ENCODE peak calls at places on chromosomes 2 and 18, in four cellular contexts. One of them, this sample, is unnamed.

GRCh38 chr2:104752504-104752903 is 101.4 kb upstream of the POU3F3 start:
- DNase-seq in HL-60: no peak
- DNase-seq in GM12878: no peak
- DNase-seq in K562: no peak
- DNase-seq in this sample: no peak

GRCh38 chr2:3041246-3041645 is 336.4 kb downstream of the EIPR1 start:
- DNase-seq in HL-60: no peak
- DNase-seq in GM12878: no peak
- DNase-seq in K562: no peak
- DNase-seq in this sample: no peak

GRCh38 chr2:50143822-50144575 is 887.9 kb downstream of the NRXN1 start:
- DNase-seq in HL-60: no peak
- DNase-seq in GM12878: peak
- DNase-seq in K562: no peak
- DNase-seq in this sample: peak

GRCh38 chr2:239165206-239165831 is 235.5 kb downstream of the HDAC4 start:
- DNase-seq in HL-60: no peak
- DNase-seq in GM12878: no peak
- DNase-seq in K562: no peak
- DNase-seq in this sample: no peak

GRCh38 chr2:172574965-172575364 is 19.1 kb downstream of the PDK1 start:
- DNase-seq in HL-60: no peak
- DNase-seq in GM12878: no peak
- DNase-seq in K562: no peak
- DNase-seq in this sample: no peak

GRCh38 chr2:126674075-126674744 is 18.3 kb downstream of the GYPC start:
- DNase-seq in HL-60: no peak
- DNase-seq in GM12878: no peak
- DNase-seq in K562: peak
- DNase-seq in this sample: no peak

GRCh38 chr2:71807969-71808451 is 339.7 kb downstream of the CYP26B1 start:
- DNase-seq in HL-60: no peak
- DNase-seq in GM12878: no peak
- DNase-seq in K562: no peak
- DNase-seq in this sample: no peak

GRCh38 chr2:96637385-96638143 is 548 bp downstream of the KANSL3 start:
- DNase-seq in HL-60: peak
- DNase-seq in GM12878: peak
- DNase-seq in K562: no peak
- DNase-seq in this sample: peak

GRCh38 chr18:36424741-36425142 is 127.2 kb downstream of the FHOD3 start:
- DNase-seq in HL-60: no peak
- DNase-seq in GM12878: no peak
- DNase-seq in K562: peak
- DNase-seq in this sample: no peak

GRCh38 chr2:156826342-156826933 is 390.3 kb downstream of the GPD2 start:
- DNase-seq in HL-60: no peak
- DNase-seq in GM12878: no peak
- DNase-seq in K562: no peak
- DNase-seq in this sample: no peak

GRCh38 chr2:84646514-84646913 is 130.2 kb downstream of the DNAH6 start:
- DNase-seq in HL-60: no peak
- DNase-seq in GM12878: no peak
- DNase-seq in K562: no peak
- DNase-seq in this sample: no peak

GRCh38 chr18:76708036-76708726 is 114.2 kb upstream of the ZNF236 start:
- DNase-seq in HL-60: no peak
- DNase-seq in GM12878: no peak
- DNase-seq in K562: no peak
- DNase-seq in this sample: no peak

GRCh38 chr2:53442783-53443182 is 324.8 kb upstream of the CHAC2 start:
- DNase-seq in HL-60: no peak
- DNase-seq in GM12878: no peak
- DNase-seq in K562: no peak
- DNase-seq in this sample: no peak

GRCh38 chr2:5895284-5895683 is 203.1 kb downstream of the SOX11 start:
- DNase-seq in HL-60: no peak
- DNase-seq in GM12878: no peak
- DNase-seq in K562: no peak
- DNase-seq in this sample: no peak

GRCh38 chr18:48997985-48998831 is 47.4 kb upstream of the SMAD7 start:
- DNase-seq in HL-60: no peak
- DNase-seq in GM12878: no peak
- DNase-seq in K562: peak
- DNase-seq in this sample: no peak
- TF ChIP-seq POLR2AphosphoS5 in HL-60: no peak
- TF ChIP-seq POLR2AphosphoS5 in GM12878: no peak
- TF ChIP-seq POLR2AphosphoS5 in K562: no peak
- TF ChIP-seq POLR2AphosphoS5 in this sample: no peak

GRCh38 chr2:216932806-216933579 is 73.1 kb upstream of the TNP1 start:
- DNase-seq in HL-60: no peak
- DNase-seq in GM12878: no peak
- DNase-seq in K562: no peak
- DNase-seq in this sample: no peak
- TF ChIP-seq SPI1 in HL-60: no peak
- TF ChIP-seq SPI1 in GM12878: no peak
- TF ChIP-seq SPI1 in K562: no peak
- TF ChIP-seq SPI1 in this sample: no peak

GRCh38 chr18:72878143-72878542 is 10.4 kb upstream of the NETO1 start:
- DNase-seq in HL-60: no peak
- DNase-seq in GM12878: no peak
- DNase-seq in K562: no peak
- DNase-seq in this sample: no peak
- TF ChIP-seq POLR2AphosphoS5 in HL-60: no peak
- TF ChIP-seq POLR2AphosphoS5 in GM12878: no peak
- TF ChIP-seq POLR2AphosphoS5 in K562: no peak
- TF ChIP-seq POLR2AphosphoS5 in this sample: no peak

GRCh38 chr2:151102196-151102692 is 159.4 kb downstream of the RBM43 start:
- DNase-seq in HL-60: no peak
- DNase-seq in GM12878: no peak
- DNase-seq in K562: no peak
- DNase-seq in this sample: no peak
- TF ChIP-seq SPI1 in HL-60: no peak
- TF ChIP-seq SPI1 in GM12878: no peak
- TF ChIP-seq SPI1 in K562: no peak
- TF ChIP-seq SPI1 in this sample: no peak

GRCh38 chr18:74019864-74020263 is 127.8 kb downstream of the FBXO15 start:
- DNase-seq in HL-60: no peak
- DNase-seq in GM12878: no peak
- DNase-seq in K562: no peak
- DNase-seq in this sample: no peak

GRCh38 chr18:74029161-74029560 is 118.5 kb downstream of the FBXO15 start:
- DNase-seq in HL-60: no peak
- DNase-seq in GM12878: no peak
- DNase-seq in K562: no peak
- DNase-seq in this sample: no peak

GRCh38 chr18:74023220-74023619 is 124.4 kb downstream of the FBXO15 start:
- DNase-seq in HL-60: no peak
- DNase-seq in GM12878: no peak
- DNase-seq in K562: no peak
- DNase-seq in this sample: no peak
- TF ChIP-seq POLR2AphosphoS5 in HL-60: no peak
- TF ChIP-seq POLR2AphosphoS5 in GM12878: no peak
- TF ChIP-seq POLR2AphosphoS5 in K562: no peak
- TF ChIP-seq POLR2AphosphoS5 in this sample: no peak

GRCh38 chr2:62077239-62077638 is 118.7 kb upstream of the B3GNT2 start:
- DNase-seq in HL-60: no peak
- DNase-seq in GM12878: no peak
- DNase-seq in K562: no peak
- DNase-seq in this sample: no peak
- TF ChIP-seq SPI1 in HL-60: no peak
- TF ChIP-seq SPI1 in GM12878: no peak
- TF ChIP-seq SPI1 in K562: no peak
- TF ChIP-seq SPI1 in this sample: no peak

This sample was measured in GM12891.